ENCODE peak calls at places on chromosomes 12 and 14, in five cellular contexts. Y, V, M, L and O are unnamed samples.
A peak's percentile ranks its signal among the peaks of the same experiment; 100 is the strongest.

GRCh38 chr14:32702571-32702970 is 236.1 kb upstream of the NPAS3 start:
- DNase-seq in Y (peak; percentile 34), V (peak; percentile 71), M (no peak), L (peak; percentile 40), O (no peak)

GRCh38 chr14:37091651-37092050 is 80.8 kb downstream of the SLC25A21 start:
- DNase-seq in Y (no peak), V (peak; percentile 59), M (no peak), L (no peak), O (no peak)

GRCh38 chr12:13027508-13027907 is 16.7 kb upstream of the FAM234B start:
- DNase-seq in Y (no peak), V (no peak), M (no peak), L (no peak), O (no peak)

GRCh38 chr12:94010307-94010706 is 138.1 kb upstream of the PLXNC1 start:
- DNase-seq in Y (no peak), V (no peak), M (no peak), L (no peak), O (no peak)

GRCh38 chr14:22265319-22266140 is 323.5 kb downstream of the DAD1 start:
- DNase-seq in Y (no peak), V (peak; percentile 29), M (no peak), L (peak; percentile 6), O (no peak)

GRCh38 chr12:65911321-65911720 is 87.0 kb downstream of the HMGA2 start:
- DNase-seq in Y (no peak), V (peak; percentile 34), M (no peak), L (peak; percentile 51), O (no peak)

GRCh38 chr14:54933006-54933405 is 30.4 kb upstream of the GCH1 start:
- DNase-seq in Y (no peak), V (no peak), M (no peak), L (no peak), O (no peak)

GRCh38 chr12:130480887-130481286 is 143.2 kb downstream of the PIWIL1 start:
- DNase-seq in Y (no peak), V (no peak), M (no peak), L (no peak), O (no peak)

GRCh38 chr14:42192659-42193425 is 586.2 kb downstream of the LRFN5 start:
- DNase-seq in Y (no peak), V (peak; percentile 91), M (no peak), L (peak; percentile 84), O (peak; percentile 91)

GRCh38 chr12:11862794-11863193 is 207.9 kb upstream of the BCL2L14 start:
- DNase-seq in Y (no peak), V (peak; percentile 67), M (no peak), L (peak; percentile 65), O (no peak)

GRCh38 chr12:101963703-101964102 is 86.3 kb downstream of the DRAM1 start:
- DNase-seq in Y (no peak), V (no peak), M (peak; percentile 42), L (peak; percentile 22), O (no peak)

GRCh38 chr14:68786491-68787234 is 6.2 kb downstream of the ZFP36L1 start:
- DNase-seq in Y (no peak), V (peak; percentile 80), M (peak; percentile 26), L (peak; percentile 80), O (no peak)

GRCh38 chr12:41680155-41680554 is 464.5 kb downstream of the GXYLT1 start:
- DNase-seq in Y (no peak), V (no peak), M (no peak), L (no peak), O (no peak)

GRCh38 chr14:91269076-91269991 is 24.8 kb upstream of the GPR68 start:
- DNase-seq in Y (no peak), V (no peak), M (no peak), L (peak; percentile 52), O (no peak)

DNA sequence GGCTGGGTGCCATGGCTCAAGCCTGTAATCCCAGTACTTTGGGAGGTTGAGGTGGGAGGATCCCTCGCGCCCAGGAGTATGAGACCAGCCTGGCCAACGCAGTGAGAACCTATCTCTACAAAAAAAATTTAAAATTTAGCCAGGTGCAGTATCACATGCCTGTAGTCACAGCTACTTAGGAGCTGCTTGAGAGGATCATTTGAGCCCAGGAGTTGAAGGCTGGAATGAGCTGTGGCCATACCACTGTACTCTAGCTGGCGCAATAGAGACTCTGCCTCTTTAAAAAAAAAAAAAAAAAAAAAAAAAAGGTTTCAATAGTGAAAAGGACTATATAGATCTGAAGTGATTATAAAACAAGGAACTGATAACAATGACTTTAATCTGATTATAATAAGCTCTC is 13.5 kb downstream of the PSMA3 start:
- DNase-seq in Y (no peak), V (no peak), M (no peak), L (no peak), O (no peak)
- TF ChIP-seq CTCF in Y (no peak), V (no peak), M (no peak), L (no peak), O (no peak)

GRCh38 chr12:19689801-19690472 is 250.6 kb downstream of the AEBP2 start:
- DNase-seq in Y (no peak), V (no peak), M (peak; percentile 44), L (no peak), O (no peak)
- H3K4me3 ChIP-seq in Y (no peak overlapping the region), V (no peak overlapping the region), M (no peak overlapping the region), L (no peak overlapping the region), O (no peak overlapping the region)

DNA sequence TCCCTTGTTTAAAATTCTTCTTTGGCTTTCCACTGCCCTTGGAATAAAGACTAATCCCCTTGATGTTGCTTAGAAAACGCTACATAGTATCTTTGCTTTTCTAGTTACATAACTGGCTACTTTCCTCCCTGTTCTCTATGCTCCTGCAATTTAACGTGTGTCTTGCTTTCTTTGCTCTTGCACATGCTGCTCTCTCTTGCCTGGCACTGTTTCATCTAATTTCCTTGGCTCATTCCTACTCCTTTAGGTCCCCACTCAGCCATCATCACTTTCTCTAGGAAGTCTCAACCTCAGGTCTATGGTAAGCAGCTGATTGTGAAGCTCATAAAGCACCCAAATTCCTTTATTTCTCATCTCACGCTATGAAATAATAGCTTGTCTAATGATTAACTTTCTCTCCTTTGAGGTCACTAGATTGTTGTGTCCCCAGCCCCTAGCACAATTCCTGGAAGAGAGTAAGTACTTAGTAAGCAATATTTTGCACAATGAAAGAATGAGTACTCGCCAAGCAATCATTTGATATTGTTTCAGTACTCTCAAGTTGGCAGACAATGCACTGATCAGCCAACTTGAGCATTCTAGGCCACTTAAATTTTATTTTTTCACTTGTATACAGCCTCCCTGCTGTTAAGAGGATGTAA is 3.3 kb downstream of the ALDH6A1 start:
- DNase-seq in Y (no peak), V (no peak), M (no peak), L (no peak), O (no peak)
- TF ChIP-seq CTCF in Y (no peak), V (no peak), M (no peak), L (no peak), O (no peak)

GRCh38 chr12:51888316-51889215 is 663 bp downstream of the ANKRD33 start:
- DNase-seq in Y (no peak), V (no peak), M (no peak), L (no peak), O (no peak)
- H3K4me3 ChIP-seq in Y (no peak overlapping the region), V (no peak overlapping the region), M (no peak overlapping the region), L (no peak overlapping the region), O (no peak overlapping the region)

DNA sequence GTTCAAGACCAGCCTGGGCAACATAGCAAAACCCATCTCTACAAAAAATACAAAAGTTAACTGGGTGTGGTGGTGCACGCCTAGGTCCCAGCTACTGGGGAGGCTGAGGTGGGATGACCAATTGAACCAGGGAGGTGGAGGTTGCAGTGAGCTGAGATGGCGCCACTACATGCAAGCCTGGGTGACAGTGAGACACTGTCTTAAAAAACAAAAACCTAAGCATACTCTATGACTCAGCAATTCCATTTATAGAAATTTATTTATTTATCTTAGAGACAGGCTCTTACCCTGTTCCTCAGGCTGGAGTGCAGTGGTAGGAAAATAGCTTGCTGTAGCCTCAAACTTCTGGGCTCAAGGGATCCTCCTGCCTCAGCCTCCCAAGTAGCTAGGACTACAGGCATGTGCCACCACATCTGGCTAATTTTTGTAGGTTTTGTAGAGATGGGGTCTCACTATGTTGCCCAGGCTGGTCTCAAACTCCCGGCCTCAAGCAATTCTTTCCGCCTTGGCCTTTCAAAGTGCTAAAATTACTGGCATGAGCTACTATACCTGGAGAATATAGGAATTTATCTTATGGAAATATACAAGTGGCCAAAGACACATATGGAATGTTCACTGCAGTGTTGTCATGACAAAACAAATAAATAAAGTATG is 43.3 kb downstream of the NCKAP5L start:
- DNase-seq in Y (no peak), V (peak; percentile 52), M (no peak), L (peak; percentile 22), O (no peak)
- TF ChIP-seq CTCF in Y (no peak), V (no peak), M (no peak), L (no peak), O (no peak)

GRCh38 chr12:77943466-77943865 is 112.8 kb downstream of the NAV3 start:
- DNase-seq in Y (no peak), V (peak; percentile 86), M (no peak), L (peak; percentile 86), O (peak; percentile 41)
- H3K4me3 ChIP-seq in Y (no peak overlapping the region), V (peak overlapping the region; percentile 48), M (no peak overlapping the region), L (no peak overlapping the region), O (no peak overlapping the region)

DNA sequence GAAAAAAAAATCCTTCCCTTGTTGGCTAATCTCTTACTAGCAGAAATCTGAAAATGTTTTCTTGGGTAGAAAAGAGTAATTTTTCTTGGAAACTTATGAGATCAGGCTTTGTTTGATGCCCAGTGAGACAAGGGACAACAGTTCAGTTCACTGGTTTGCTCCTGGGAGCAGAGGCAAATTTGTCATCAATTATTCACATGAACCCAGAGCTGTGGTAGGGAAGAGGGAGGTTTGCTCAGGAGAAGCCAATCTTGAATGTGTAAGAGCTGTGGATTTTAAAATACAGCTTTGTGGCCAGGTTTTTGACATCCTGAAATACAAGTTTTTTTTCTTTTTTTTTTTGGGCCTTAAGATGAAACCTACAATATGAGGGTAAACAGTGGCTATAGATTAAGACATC is 426.6 kb downstream of the ATP23 start:
- DNase-seq in Y (no peak), V (peak; percentile 64), M (no peak), L (no peak), O (no peak)
- TF ChIP-seq CTCF in Y (no peak), V (no peak), M (no peak), L (no peak), O (no peak)

GRCh38 chr12:3149505-3150307 is 72.5 kb downstream of the TSPAN9 start:
- DNase-seq in Y (no peak), V (no peak), M (no peak), L (no peak), O (no peak)
- H3K4me3 ChIP-seq in Y (no peak overlapping the region), V (no peak overlapping the region), M (no peak overlapping the region), L (no peak overlapping the region), O (no peak overlapping the region)